ENCODE peak calls at places on chromosomes 7 and 10, in six cellular contexts. U is cardiac muscle cell, T is uterus, M is PC-3, I is transverse colon, Y is A549. F is an unnamed sample. For H3K4me1, the result is how much of the 10 kb centered on the place peaks cover.

GRCh38 chr10:17387861-17388503 is 66.4 kb downstream of the ST8SIA6 start:
- DNase-seq in U (no peak), T (no peak), M (peak), I (no peak), Y (no peak), F (peak)

GRCh38 chr7:143419880-143420279 is 11.2 kb upstream of the EPHA1 start:
- DNase-seq in U (no peak), T (no peak), M (peak), I (peak), Y (no peak), F (no peak)

GRCh38 chr7:101705327-101705726 is 76.2 kb upstream of the MYL10 start:
- DNase-seq in U (peak), T (no peak), M (peak), I (no peak), Y (no peak), F (no peak)

GRCh38 chr7:2009541-2010001 is 223.2 kb downstream of the MAD1L1 start:
- DNase-seq in U (no peak), T (no peak), M (no peak), I (no peak), Y (no peak), F (no peak)

GRCh38 chr10:63822496-63822895 is 301.3 kb downstream of the REEP3 start:
- DNase-seq in U (no peak), T (no peak), M (no peak), I (no peak), Y (no peak), F (no peak)

GRCh38 chr10:124468624-124469023 is 7.0 kb downstream of the LHPP start:
- DNase-seq in U (no peak), T (no peak), M (no peak), I (no peak), Y (no peak), F (no peak)

GRCh38 chr7:16356241-16356958 is 64.9 kb downstream of the CRPPA start:
- DNase-seq in U (peak), T (no peak), M (no peak), I (no peak), Y (no peak), F (peak)

GRCh38 chr7:55212838-55213237 is 152.3 kb upstream of the LANCL2 start:
- DNase-seq in U (no peak), T (no peak), M (no peak), I (no peak), Y (no peak), F (no peak)

GRCh38 chr10:99676435-99676834 is 17.1 kb downstream of the ENTPD7 start:
- DNase-seq in U (peak), T (no peak), M (no peak), I (no peak), Y (no peak), F (peak)

DNA sequence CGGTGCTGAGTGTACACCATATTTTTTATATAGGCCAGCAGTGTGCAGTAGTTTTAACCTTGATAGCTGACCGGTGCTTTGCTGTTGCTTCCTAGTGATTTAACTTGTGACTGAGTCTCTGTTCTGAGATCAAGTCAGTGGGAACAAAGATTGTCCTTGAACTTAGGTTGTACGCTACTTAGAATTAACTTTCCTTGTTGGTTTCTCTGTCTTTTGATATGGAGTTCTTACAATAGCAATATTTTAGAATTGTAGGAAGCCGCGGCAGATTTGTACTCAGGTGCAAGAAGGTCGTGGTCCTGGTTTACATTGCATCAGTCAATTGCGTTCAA is 1.3 kb downstream of the DDX21 start:
- DNase-seq in U (no peak), T (no peak), M (no peak), I (no peak), Y (no peak), F (no peak)
- H3K4me1 ChIP-seq in U (under half), T (under half), M (under half), I (under half), Y (under half), F (under half)

GRCh38 chr10:7248148-7248547 is 162.7 kb downstream of the SFMBT2 start:
- DNase-seq in U (no peak), T (no peak), M (no peak), I (no peak), Y (no peak), F (no peak)
- H3K4me1 ChIP-seq in U (under half), T (under half), M (under half), I (under half), Y (under half), F (under half)

GRCh38 chr10:50968386-50969091 is 83.1 kb upstream of the A1CF start:
- DNase-seq in U (no peak), T (no peak), M (no peak), I (no peak), Y (no peak), F (no peak)
- H3K4me1 ChIP-seq in U (under half), T (under half), M (under half), I (under half), Y (under half), F (under half)

DNA sequence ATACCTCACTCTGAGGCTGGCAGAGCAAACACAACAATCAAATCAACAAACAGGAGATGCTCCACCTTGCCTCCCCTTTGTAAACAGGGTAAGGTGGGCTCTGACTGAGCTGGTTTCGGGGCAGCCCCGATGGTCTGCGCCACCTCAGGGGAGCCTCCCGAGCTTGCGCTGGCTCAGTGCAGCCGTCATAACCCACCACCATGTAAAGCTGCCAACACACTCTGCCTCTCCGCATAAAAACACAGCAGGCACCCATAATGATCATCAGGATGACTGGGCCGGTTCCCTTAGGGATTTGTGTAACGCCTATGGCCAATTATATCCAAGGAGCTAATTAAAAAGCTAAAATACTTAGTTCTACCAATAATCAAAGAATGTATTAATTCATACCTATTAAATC is 124.5 kb downstream of the PRPF18 start:
- DNase-seq in U (no peak), T (no peak), M (no peak), I (no peak), Y (no peak), F (no peak)
- H3K4me1 ChIP-seq in U (under half), T (under half), M (under half), I (under half), Y (under half), F (under half)

GRCh38 chr10:62052276-62052675 is 150.8 kb downstream of the ARID5B start:
- DNase-seq in U (no peak), T (no peak), M (no peak), I (no peak), Y (no peak), F (no peak)
- H3K4me1 ChIP-seq in U (under half), T (under half), M (half or more), I (half or more), Y (under half), F (half or more)

DNA sequence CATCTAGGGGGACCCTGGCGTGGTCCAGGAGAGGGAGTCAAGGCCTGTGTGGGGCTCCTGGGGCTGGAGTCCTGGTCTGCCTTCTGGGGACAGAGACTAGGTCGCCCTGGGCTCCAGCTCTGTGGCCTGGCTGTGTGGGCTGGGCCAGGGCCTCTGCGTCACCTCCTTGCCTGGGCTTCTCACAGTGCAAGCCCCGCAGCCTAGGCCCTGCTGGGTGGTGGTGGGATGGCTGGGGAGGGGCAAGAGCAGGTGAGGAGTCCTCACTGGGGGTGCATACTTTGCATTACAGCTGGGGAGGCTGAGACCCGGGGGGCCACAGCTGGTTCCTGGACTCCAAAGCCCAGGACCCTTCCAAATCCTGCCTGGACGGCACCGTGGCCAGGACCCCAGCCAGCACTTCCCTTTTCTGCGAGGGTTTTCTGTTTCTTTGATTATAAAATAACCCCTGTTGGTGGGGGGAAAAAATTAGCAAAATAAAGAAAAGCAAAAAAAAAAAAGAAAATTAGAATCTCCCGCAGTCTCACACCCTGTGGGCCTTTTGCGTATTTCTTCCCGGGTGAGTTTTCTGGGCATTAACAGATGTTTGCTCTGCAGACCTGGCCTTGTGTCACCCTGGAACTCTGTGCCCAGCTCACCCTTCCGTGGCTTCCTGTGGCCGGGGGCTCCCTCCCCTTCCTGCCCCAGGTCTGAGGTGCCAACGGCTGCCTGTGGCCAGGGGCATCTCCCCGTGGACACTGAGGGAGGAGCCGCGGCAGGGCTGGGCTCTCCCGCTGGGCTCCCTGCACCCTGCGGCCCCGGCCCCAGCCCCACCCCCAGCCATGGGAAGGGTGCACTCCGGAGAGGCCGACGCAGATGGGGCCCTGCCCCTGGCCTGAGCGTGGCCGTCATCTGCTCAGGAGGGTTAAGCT is 23.7 kb downstream of the PWWP2B start:
- DNase-seq in U (no peak), T (no peak), M (peak), I (peak), Y (peak), F (no peak)
- H3K4me1 ChIP-seq in U (under half), T (under half), M (under half), I (half or more), Y (under half), F (under half)

GRCh38 chr10:91380873-91381561 is 29.1 kb upstream of the HECTD2 start:
- DNase-seq in U (peak), T (no peak), M (no peak), I (no peak), Y (no peak), F (no peak)
- H3K4me1 ChIP-seq in U (under half), T (under half), M (under half), I (under half), Y (under half), F (under half)

GRCh38 chr7:114952296-114952695 is 30.4 kb downstream of the MDFIC start:
- DNase-seq in U (peak), T (no peak), M (no peak), I (no peak), Y (no peak), F (no peak)
- H3K4me1 ChIP-seq in U (under half), T (under half), M (under half), I (under half), Y (under half), F (under half)

GRCh38 chr7:108572487-108572886 is 2.8 kb downstream of the DNAJB9 start:
- DNase-seq in U (no peak), T (no peak), M (no peak), I (no peak), Y (no peak), F (no peak)
- H3K4me1 ChIP-seq in U (under half), T (under half), M (under half), I (under half), Y (under half), F (under half)

GRCh38 chr10:102669206-102670064 is 25.2 kb downstream of the TRIM8 start:
- DNase-seq in U (no peak), T (no peak), M (peak), I (peak), Y (peak), F (peak)

GRCh38 chr10:102672822-102673200 is 28.5 kb downstream of the TRIM8 start:
- DNase-seq in U (no peak), T (no peak), M (no peak), I (no peak), Y (no peak), F (no peak)

GRCh38 chr10:102670065-102670400 is 25.8 kb downstream of the TRIM8 start:
- DNase-seq in U (no peak), T (no peak), M (no peak), I (no peak), Y (no peak), F (no peak)

GRCh38 chr10:102673235-102673634 is 29.0 kb downstream of the TRIM8 start:
- DNase-seq in U (no peak), T (no peak), M (no peak), I (no peak), Y (no peak), F (no peak)

DNA sequence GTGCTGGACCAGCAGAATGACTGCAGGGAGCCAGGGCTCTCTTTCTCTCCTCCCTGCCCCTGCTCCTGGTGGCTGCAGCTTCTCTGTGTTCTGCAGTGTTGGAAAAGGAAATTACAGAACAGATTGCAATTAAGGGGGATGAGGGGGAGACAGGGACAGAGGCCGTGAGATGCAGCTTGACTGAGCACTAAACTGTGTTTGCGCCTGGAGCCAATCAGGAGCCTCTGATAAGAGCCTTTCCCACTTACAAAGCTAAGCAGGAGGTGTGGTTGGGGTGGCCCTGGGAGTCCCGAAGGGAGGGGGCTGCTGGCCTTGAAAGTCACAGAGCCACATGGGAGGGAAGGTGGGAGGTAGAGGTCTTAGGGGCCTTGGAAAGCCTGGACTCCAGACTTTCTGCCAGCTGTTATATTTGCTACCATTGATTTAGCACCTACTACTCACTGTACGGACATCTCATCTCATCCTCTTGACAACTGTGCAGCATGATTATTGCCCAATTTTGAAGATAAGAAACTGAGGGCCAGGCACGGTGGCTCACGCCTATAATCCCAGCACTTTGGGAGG is 26.7 kb downstream of the TRIM8 start:
- DNase-seq in U (no peak), T (no peak), M (no peak), I (no peak), Y (no peak), F (no peak)
- H3K4me1 ChIP-seq in U (half or more), T (under half), M (under half), I (under half), Y (under half), F (under half)

F was measured in adipocyte.